ENCODE peak calls at places on chromosomes 5 and 9, in seven cellular contexts. D is GM12865; E is retinal pigment epithelial cell; C is CD8-positive, alpha-beta T cell; P is foreskin fibroblast; N is AG04450; O is tibial nerve. T is an unnamed sample.

GRCh38 chr5:87400305-87400899 is 12.3 kb downstream of the CCNH start:
- DNase-seq in C (no peak), E (no peak), N (no peak), O (no peak), P (peak), D (peak), T (peak)

GRCh38 chr5:172570594-172571334 is 70.3 kb upstream of the NEURL1B start:
- DNase-seq in C (no peak), O (no peak), E (no peak), D (no peak), P (no peak), N (no peak), T (no peak)

GRCh38 chr5:148471379-148471778 is 87.6 kb downstream of the FBXO38 start:
- DNase-seq in N (no peak), O (no peak), D (no peak), E (no peak), P (peak), C (no peak), T (no peak)

GRCh38 chr5:150661086-150661485 is at the start of gene MYOZ3:
- DNase-seq in C (no peak), P (no peak), D (no peak), O (no peak), N (no peak), E (no peak), T (no peak)

GRCh38 chr9:14372437-14373318 is 58.7 kb upstream of the NFIB start:
- DNase-seq in E (no peak), D (no peak), P (peak), O (no peak), C (no peak), N (peak), T (no peak)

GRCh38 chr5:159343295-159344094 is 13.2 kb upstream of the IL12B start:
- DNase-seq in N (no peak), P (no peak), D (no peak), C (no peak), E (no peak), O (no peak), T (no peak)

GRCh38 chr5:127088226-127088625 is 14.9 kb upstream of the C5orf63 start:
- DNase-seq in C (no peak), E (no peak), D (no peak), P (peak), N (peak), O (no peak), T (no peak)

GRCh38 chr9:136208675-136209074 is 3.7 kb upstream of the LHX3 start:
- DNase-seq in O (no peak), D (no peak), N (no peak), C (no peak), P (no peak), E (no peak), T (no peak)

GRCh38 chr5:177434437-177434836 is 8.0 kb downstream of the GRK6 start:
- DNase-seq in P (no peak), E (no peak), O (no peak), D (peak), C (no peak), N (no peak), T (no peak)

GRCh38 chr5:10789726-10790125 is 28.7 kb upstream of the DAP start:
- DNase-seq in D (no peak), O (no peak), P (peak), N (no peak), C (no peak), E (no peak), T (no peak)

GRCh38 chr5:32710335-32710858 is 724 bp upstream of the NPR3 start:
- DNase-seq in P (no peak), C (no peak), N (no peak), D (no peak), O (no peak), E (no peak), T (peak)

GRCh38 chr5:78841767-78842166 is 143.3 kb downstream of the ARSB start:
- DNase-seq in C (no peak), D (no peak), N (no peak), P (no peak), O (no peak), E (no peak), T (no peak)

GRCh38 chr9:6566409-6567139 is 79.0 kb downstream of the GLDC start:
- DNase-seq in D (peak), P (peak), N (peak), O (no peak), C (no peak), E (peak), T (no peak)

GRCh38 chr5:128757560-128757959 is 207.7 kb upstream of the SLC27A6 start:
- DNase-seq in P (peak), E (no peak), C (no peak), O (no peak), N (no peak), D (no peak), T (no peak)

GRCh38 chr5:99130081-99130480 is 201.3 kb upstream of the CHD1 start:
- DNase-seq in C (no peak), O (no peak), D (no peak), N (no peak), P (no peak), E (no peak), T (no peak)

GRCh38 chr9:130948266-130948665 is 9.2 kb upstream of the FIBCD1 start:
- DNase-seq in D (no peak), E (no peak), N (no peak), O (no peak), C (no peak), P (no peak), T (no peak)

GRCh38 chr5:79235222-79235577 is 731 bp upstream of the JMY start:
- DNase-seq in N (no peak), O (no peak), C (no peak), D (peak), P (peak), E (no peak), T (peak)

GRCh38 chr9:74555015-74555414 is 57.9 kb downstream of the RORB start:
- DNase-seq in E (peak), O (no peak), C (no peak), N (no peak), D (no peak), P (no peak), T (no peak)

GRCh38 chr5:121872846-121873245 is 21.2 kb downstream of the FTMT start:
- DNase-seq in D (no peak), C (no peak), N (no peak), O (no peak), E (no peak), P (no peak), T (no peak)

GRCh38 chr5:73387630-73388370 is 60.8 kb downstream of the FOXD1 start:
- DNase-seq in D (peak), O (no peak), P (no peak), N (no peak), C (peak), E (no peak), T (no peak)

GRCh38 chr9:77954619-77955018 is 77.0 kb downstream of the GNAQ start:
- DNase-seq in P (no peak), E (peak), D (no peak), O (no peak), C (no peak), N (no peak), T (no peak)

GRCh38 chr9:83270116-83270515 is 207.2 kb upstream of the RASEF start:
- DNase-seq in N (no peak), P (no peak), C (no peak), O (no peak), D (no peak), E (no peak), T (no peak)

GRCh38 chr5:58354827-58355226 is 105.1 kb downstream of the PLK2 start:
- DNase-seq in N (no peak), C (no peak), D (no peak), E (no peak), O (no peak), P (no peak), T (no peak)

GRCh38 chr5:104189031-104189430 is 626.4 kb upstream of the NUDT12 start:
- DNase-seq in E (no peak), P (no peak), N (peak), O (no peak), C (no peak), D (no peak), T (no peak)

GRCh38 chr9:35102769-35103659 is at the start of gene STOML2:
- DNase-seq in D (peak), E (peak), P (peak), C (peak), O (peak), N (peak), T (peak)

GRCh38 chr5:102975040-102975439 is 144.9 kb downstream of the GIN1 start:
- DNase-seq in O (no peak), D (no peak), C (no peak), P (peak), N (no peak), E (no peak), T (no peak)

GRCh38 chr5:131322926-131323325 is 59.1 kb downstream of the CDC42SE2 start:
- DNase-seq in C (no peak), D (no peak), P (no peak), O (no peak), N (no peak), E (no peak), T (no peak)

GRCh38 chr5:52804359-52804758 is 16.6 kb downstream of the ITGA1 start:
- DNase-seq in O (no peak), N (no peak), P (no peak), D (no peak), C (no peak), E (no peak), T (no peak)

GRCh38 chr5:1312993-1313833 is 18.3 kb upstream of the TERT start:
- DNase-seq in O (no peak), D (peak), C (peak), P (peak), E (no peak), N (no peak), T (peak)

GRCh38 chr5:136084698-136085097 is 47.9 kb upstream of the SMAD5 start:
- DNase-seq in O (no peak), C (no peak), P (no peak), E (no peak), D (no peak), N (no peak), T (no peak)

GRCh38 chr9:70258692-70259511 is at the start of gene SMC5:
- DNase-seq in O (peak), P (peak), N (peak), C (peak), E (no peak), D (peak), T (peak)

GRCh38 chr9:136044971-136045594 is 50.0 kb downstream of the NACC2 start:
- DNase-seq in E (no peak), C (no peak), N (no peak), P (no peak), O (no peak), D (no peak), T (peak)

GRCh38 chr9:22228542-22228941 is 218.1 kb upstream of the DMRTA1 start:
- DNase-seq in O (no peak), C (no peak), D (no peak), P (peak), N (no peak), E (no peak), T (no peak)
- TF ChIP-seq CTCF in O (no peak), C (no peak), D (no peak), P (peak), N (peak), E (peak), T (no peak)

GRCh38 chr9:133995012-133995896 is 3.1 kb upstream of the VAV2 start:
- DNase-seq in N (no peak), D (peak), O (no peak), E (no peak), C (no peak), P (peak), T (no peak)
- TF ChIP-seq CTCF in N (peak), D (peak), O (no peak), E (peak), C (no peak), P (no peak), T (peak)

GRCh38 chr9:87830446-87830845 is 52.2 kb upstream of the SPATA31E1 start:
- DNase-seq in N (no peak), E (no peak), O (no peak), P (no peak), D (no peak), C (no peak), T (no peak)
- TF ChIP-seq CTCF in N (no peak), E (no peak), O (no peak), P (no peak), D (no peak), C (no peak), T (no peak)

DNA sequence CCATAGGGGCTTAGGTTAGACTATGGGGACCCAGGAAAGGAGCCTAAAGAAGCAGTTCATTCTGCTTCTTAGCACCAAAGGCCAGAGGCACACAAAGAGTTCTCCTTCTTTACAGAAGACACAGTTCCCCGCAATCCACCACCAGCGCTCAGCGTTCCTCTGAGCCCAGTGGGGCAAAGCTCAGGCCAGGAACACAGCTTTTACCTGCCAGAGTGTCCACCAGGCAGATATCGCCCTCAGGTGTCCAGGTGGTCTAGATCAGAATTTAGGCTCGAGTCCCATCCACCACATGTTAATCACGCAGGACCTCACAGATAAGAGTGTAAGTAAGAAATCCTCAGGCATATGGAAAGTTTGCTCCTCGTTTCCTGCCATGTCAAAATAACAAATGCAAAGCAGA is 53.0 kb downstream of the UBE2QL1 start:
- DNase-seq in O (no peak), D (no peak), E (no peak), N (no peak), C (no peak), P (no peak), T (no peak)
- TF ChIP-seq CTCF in O (no peak), D (no peak), E (no peak), N (no peak), C (no peak), P (no peak), T (peak)

T was measured in GM13977.